ENCODE peak calls at places on chromosomes 1 and 21, in four cellular contexts. V, K, D and M are unnamed samples.

GRCh38 chr1:28127617-28128257 is 39.3 kb upstream of the EYA3 start:
- DNase-seq in V (no peak), K (no peak), D (no peak), M (no peak)

GRCh38 chr1:30417701-30418425 is 305.5 kb downstream of the MATN1 start:
- DNase-seq in V (no peak), K (peak; percentile 33), D (no peak), M (no peak)

GRCh38 chr1:29125237-29125641 is 1.5 kb upstream of the TMEM200B start:
- DNase-seq in V (no peak), K (no peak), D (no peak), M (no peak)

GRCh38 chr1:173206816-173207595 is at the start of gene TNFSF4:
- DNase-seq in V (no peak), K (peak; percentile 66), D (no peak), M (no peak)

GRCh38 chr21:41833138-41834115 is 45.7 kb downstream of the PRDM15 start:
- DNase-seq in V (no peak), K (no peak), D (no peak), M (no peak)

GRCh38 chr1:236536540-236536939 is 12.8 kb downstream of the LGALS8 start:
- DNase-seq in V (no peak), K (no peak), D (no peak), M (no peak)

GRCh38 chr1:84899969-84900368 is 7.0 kb upstream of the LPAR3 start:
- DNase-seq in V (no peak), K (no peak), D (no peak), M (no peak)

GRCh38 chr1:65108025-65108692 is 39.8 kb upstream of the AK4 start:
- DNase-seq in V (no peak), K (no peak), D (no peak), M (no peak)

GRCh38 chr1:170714163-170714562 is 50.2 kb downstream of the PRRX1 start:
- DNase-seq in V (no peak), K (no peak), D (no peak), M (no peak)

GRCh38 chr1:174954686-174955669 is 44.8 kb upstream of the CACYBP start:
- DNase-seq in V (no peak), K (no peak), D (no peak), M (no peak)

GRCh38 chr21:46420241-46421190 is 38.2 kb upstream of the DIP2A start:
- DNase-seq in V (no peak), K (no peak), D (no peak), M (no peak)

GRCh38 chr1:20978413-20978812 is 191.3 kb upstream of the HP1BP3 start:
- DNase-seq in V (no peak), K (no peak), D (no peak), M (no peak)

GRCh38 chr1:31231802-31232201 is 7.9 kb downstream of the NKAIN1 start:
- DNase-seq in V (no peak), K (no peak), D (no peak), M (no peak)

GRCh38 chr1:107091418-107091817 is 34.9 kb downstream of the PRMT6 start:
- DNase-seq in V (no peak), K (no peak), D (no peak), M (no peak)

GRCh38 chr21:44803651-44804050 is 2.0 kb upstream of the UBE2G2 start:
- DNase-seq in V (no peak), K (peak; percentile 25), D (no peak), M (no peak)

GRCh38 chr1:156583821-156584622 is 4.5 kb downstream of the TTC24 start:
- DNase-seq in V (peak; percentile 55), K (peak; percentile 90), D (peak; percentile 74), M (peak; percentile 94)

GRCh38 chr1:201748331-201748730 is 80.6 kb upstream of the IPO9 start:
- DNase-seq in V (no peak), K (no peak), D (no peak), M (no peak)

GRCh38 chr21:43369124-43369523 is 57.8 kb downstream of the SIK1 start:
- DNase-seq in V (no peak), K (peak; percentile 96), D (no peak), M (no peak)

GRCh38 chr1:172137703-172138102 is 282.8 kb upstream of the C1orf105 start:
- DNase-seq in V (no peak), K (no peak), D (no peak), M (no peak)

GRCh38 chr1:215146252-215146975 is 63.9 kb downstream of the KCNK2 start:
- DNase-seq in V (no peak), K (no peak), D (no peak), M (no peak)

GRCh38 chr1:224637510-224637909 is 21.4 kb downstream of the CNIH3 start:
- DNase-seq in V (no peak), K (no peak), D (no peak), M (no peak)

GRCh38 chr21:32307706-32308105 is 9.1 kb downstream of the MRAP start:
- DNase-seq in V (no peak), K (peak; percentile 49), D (no peak), M (no peak)

GRCh38 chr1:156600733-156601121 is 552 bp downstream of the GPATCH4 start:
- DNase-seq in V (no peak), K (no peak), D (no peak), M (no peak)

DNA sequence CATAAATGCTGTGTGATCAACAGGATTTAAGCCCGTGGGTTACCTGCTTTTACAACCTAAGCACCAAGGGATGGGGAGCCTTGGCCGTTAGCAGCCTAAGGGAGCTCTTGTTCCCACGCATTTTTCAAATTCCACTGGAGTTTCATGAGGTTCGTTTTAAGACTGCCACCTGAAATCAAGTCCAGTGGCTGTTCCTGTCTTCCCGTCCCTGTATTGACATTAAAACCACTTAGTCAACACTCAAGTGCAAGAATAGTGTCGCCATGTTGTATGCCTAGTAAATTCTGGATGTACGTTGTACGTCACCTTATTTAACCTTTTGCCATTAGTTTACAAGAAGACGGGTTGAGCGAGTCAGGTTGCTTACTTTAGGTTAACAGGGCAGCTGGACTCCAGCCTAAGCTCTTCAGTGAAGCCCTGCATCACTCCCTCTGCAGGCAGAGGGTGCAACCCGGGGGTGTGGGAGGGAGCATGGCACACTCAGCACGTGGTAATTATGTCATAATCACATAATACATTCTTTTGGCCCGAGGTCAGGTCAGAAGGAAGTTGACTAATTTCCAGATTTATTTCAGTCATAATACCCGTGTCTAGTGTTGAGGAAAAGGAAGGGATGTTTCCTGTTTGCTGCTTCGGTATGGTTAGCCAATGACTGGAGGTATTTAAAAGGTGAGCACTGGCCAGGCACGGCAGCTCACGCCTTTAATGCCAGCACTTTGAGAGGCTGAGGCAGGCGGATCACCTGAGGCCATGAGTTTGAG is 42.5 kb downstream of the CNST start:
- DNase-seq in V (no peak), K (peak; percentile 80), D (peak; percentile 30), M (no peak)
- TF ChIP-seq CTCF in V (no peak), K (peak; percentile 24), D (no peak), M (peak; percentile 22)

GRCh38 chr1:116686723-116687368 is 19.3 kb upstream of the IGSF3 start:
- DNase-seq in V (no peak), K (no peak), D (no peak), M (no peak)
- TF ChIP-seq CTCF in V (no peak), K (no peak), D (no peak), M (no peak)

GRCh38 chr1:58317086-58317485 is 229.4 kb downstream of the OMA1 start:
- DNase-seq in V (no peak), K (no peak), D (no peak), M (no peak)

GRCh38 chr1:58317694-58318093 is 228.8 kb downstream of the OMA1 start:
- DNase-seq in V (no peak), K (no peak), D (no peak), M (no peak)

GRCh38 chr1:58316141-58316540 is 230.4 kb downstream of the OMA1 start:
- DNase-seq in V (no peak), K (no peak), D (no peak), M (no peak)

DNA sequence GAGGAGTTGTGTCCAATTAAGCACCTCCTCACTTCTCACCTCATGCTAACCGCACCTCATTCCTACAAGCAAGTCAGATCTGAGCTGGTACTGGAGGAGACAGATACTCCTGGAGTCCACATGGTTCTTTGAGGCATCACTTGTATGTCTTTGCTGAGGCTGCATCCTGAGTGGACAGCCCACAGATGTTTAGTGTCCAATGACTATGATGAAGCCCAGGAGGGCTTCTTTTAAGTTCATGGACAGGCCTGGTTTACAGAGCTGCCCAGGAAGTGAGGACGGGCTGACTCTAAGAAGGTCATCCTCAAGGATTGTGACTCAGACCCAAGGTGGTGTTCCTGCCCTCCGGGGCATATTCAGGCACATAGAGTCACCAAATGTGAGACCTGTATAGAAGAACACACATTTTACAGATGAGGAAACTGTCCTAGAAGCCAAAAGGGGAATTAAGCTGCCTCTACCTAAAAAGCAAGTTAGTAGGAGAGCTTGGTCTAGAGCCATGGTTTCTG is 228.3 kb downstream of the OMA1 start:
- DNase-seq in V (no peak), K (no peak), D (no peak), M (no peak)
- TF ChIP-seq CTCF in V (no peak), K (no peak), D (no peak), M (no peak)

GRCh38 chr1:206909883-206910318 is 11.8 kb downstream of the FCMR start:
- DNase-seq in V (no peak), K (no peak), D (no peak), M (no peak)

GRCh38 chr1:206909167-206909882 is 12.1 kb downstream of the IL24 start:
- DNase-seq in V (peak; percentile 51), K (peak; percentile 84), D (peak; percentile 27), M (no peak)

GRCh38 chr1:206912445-206913095 is 9.2 kb downstream of the FCMR start:
- DNase-seq in V (peak; percentile 49), K (peak; percentile 94), D (peak; percentile 60), M (peak; percentile 60)

GRCh38 chr1:206914138-206914537 is 7.6 kb downstream of the FCMR start:
- DNase-seq in V (no peak), K (no peak), D (no peak), M (no peak)

DNA sequence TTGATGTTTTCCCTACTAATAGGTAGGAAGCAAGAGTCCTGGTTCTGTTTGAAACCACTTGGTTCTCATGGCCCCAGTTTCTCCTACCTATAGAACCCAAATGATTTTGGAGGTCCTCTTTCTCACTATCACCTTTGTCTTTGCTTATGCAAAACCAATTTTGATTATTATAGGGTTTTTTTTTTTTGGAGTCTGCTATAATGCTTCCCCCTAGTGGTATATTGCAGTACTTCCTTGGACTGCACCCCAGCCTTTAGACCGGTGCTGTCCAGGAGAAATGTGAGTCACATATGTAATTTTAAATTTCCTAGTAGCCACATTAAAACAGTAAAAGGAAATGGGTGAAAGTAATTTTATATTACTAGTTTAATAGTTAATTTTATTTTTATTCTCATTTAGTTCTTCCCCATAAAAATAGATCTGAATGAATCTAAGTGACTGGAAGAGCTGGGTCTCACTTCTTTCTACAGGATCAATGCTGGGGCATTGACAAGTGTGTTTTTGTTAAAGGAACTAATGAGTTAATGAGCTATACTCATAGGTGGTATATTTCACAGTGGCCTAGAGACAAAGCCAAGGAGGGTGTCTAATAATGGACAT is 10.6 kb downstream of the FCMR start:
- DNase-seq in V (no peak), K (peak; percentile 73), D (no peak), M (no peak)
- TF ChIP-seq CTCF in V (peak; percentile 94), K (peak; percentile 69), D (peak; percentile 79), M (peak; percentile 66)